ENCODE peak calls at places on chromosomes 11 and 22, in eight cellular contexts. D is mammary epithelial cell, L is K562, I is IMR-90, B is body of pancreas, G is pancreas, Z is upper lobe of right lung, Y is tibial artery. S is an unnamed sample. For H3K36me3 and H3K4me1, the result is how much of the 10 kb centered on the place peaks cover.

GRCh38 chr11:119854521-119854920 is 125.5 kb upstream of the NECTIN1 start:
- DNase-seq in D (no peak), L (no peak), I (no peak), B (peak), G (no peak), Z (no peak), Y (no peak), S (no peak)

GRCh38 chr11:38019072-38019775 is 1421.2 kb upstream of the RAG2 start:
- DNase-seq in D (peak), L (no peak), I (no peak), B (no peak), G (peak), Z (no peak), Y (no peak), S (no peak)

GRCh38 chr11:65912840-65913239 is 6.0 kb downstream of the C11orf68 start:
- DNase-seq in D (peak), L (no peak), I (peak), B (no peak), G (no peak), Z (no peak), Y (no peak), S (no peak)

GRCh38 chr11:61827573-61828378 is at the start of gene FADS2:
- DNase-seq in D (peak), L (no peak), I (peak), B (peak), G (peak), Z (peak), Y (peak), S (no peak)

GRCh38 chr22:29208879-29209623 is 3.4 kb downstream of the EMID1 start:
- DNase-seq in D (no peak), L (no peak), I (no peak), B (peak), G (no peak), Z (no peak), Y (peak), S (no peak)

GRCh38 chr11:6468712-6469495 is 4.8 kb downstream of the TRIM3 start:
- DNase-seq in D (peak), L (peak), I (peak), B (peak), G (peak), Z (peak), Y (peak), S (no peak)

GRCh38 chr11:5938603-5938965 is 3.5 kb upstream of the OR56A3 start:
- DNase-seq in D (no peak), L (no peak), I (no peak), B (no peak), G (no peak), Z (no peak), Y (no peak), S (no peak)

GRCh38 chr22:42978453-42979103 is 36.4 kb downstream of the PACSIN2 start:
- DNase-seq in D (peak), L (no peak), I (peak), B (no peak), G (no peak), Z (no peak), Y (no peak), S (no peak)

GRCh38 chr11:68936676-68937620 is 33.3 kb downstream of the IGHMBP2 start:
- DNase-seq in D (no peak), L (no peak), I (no peak), B (no peak), G (no peak), Z (no peak), Y (no peak), S (no peak)

GRCh38 chr11:43567396-43567975 is 113.1 kb upstream of the HSD17B12 start:
- DNase-seq in D (no peak), L (peak), I (peak), B (no peak), G (no peak), Z (no peak), Y (no peak), S (no peak)

GRCh38 chr11:57255618-57256017 is 18.6 kb upstream of the APLNR start:
- DNase-seq in D (peak), L (no peak), I (peak), B (no peak), G (no peak), Z (no peak), Y (no peak), S (no peak)

GRCh38 chr11:71465054-71465453 is 12.1 kb downstream of the NADSYN1 start:
- DNase-seq in D (no peak), L (no peak), I (no peak), B (no peak), G (no peak), Z (no peak), Y (no peak), S (no peak)

GRCh38 chr11:70159612-70160570 is 43.2 kb upstream of the FADD start:
- DNase-seq in D (peak), L (no peak), I (peak), B (peak), G (no peak), Z (no peak), Y (peak), S (no peak)

GRCh38 chr22:40238425-40239344 is 61.0 kb downstream of the TNRC6B start:
- DNase-seq in D (peak), L (no peak), I (peak), B (no peak), G (no peak), Z (no peak), Y (peak), S (no peak)

GRCh38 chr11:62143727-62144126 is 19.9 kb downstream of the INCENP start:
- DNase-seq in D (no peak), L (no peak), I (no peak), B (no peak), G (no peak), Z (peak), Y (no peak), S (no peak)

GRCh38 chr11:77506857-77507256 is 33.0 kb upstream of the PAK1 start:
- DNase-seq in D (peak), L (no peak), I (no peak), B (no peak), G (no peak), Z (no peak), Y (no peak), S (no peak)

GRCh38 chr22:26783886-26784285 is 126.5 kb downstream of the MIAT start:
- DNase-seq in D (no peak), L (no peak), I (no peak), B (no peak), G (no peak), Z (no peak), Y (no peak), S (no peak)

GRCh38 chr22:37751449-37752188 is 54.8 kb downstream of the TRIOBP start:
- DNase-seq in D (no peak), L (no peak), I (no peak), B (no peak), G (peak), Z (no peak), Y (no peak), S (no peak)

GRCh38 chr11:44444770-44445321 is 120.6 kb upstream of the CD82 start:
- DNase-seq in D (no peak), L (no peak), I (no peak), B (no peak), G (no peak), Z (no peak), Y (no peak), S (no peak)

GRCh38 chr11:112610494-112610893 is 349.8 kb upstream of the PLET1 start:
- DNase-seq in D (peak), L (no peak), I (no peak), B (no peak), G (no peak), Z (no peak), Y (no peak), S (no peak)

GRCh38 chr11:74037309-74037708 is 28.4 kb upstream of the UCP3 start:
- DNase-seq in D (peak), L (no peak), I (peak), B (no peak), G (no peak), Z (no peak), Y (no peak), S (no peak)

GRCh38 chr11:26229270-26229669 is 102.7 kb upstream of the ANO3 start:
- DNase-seq in D (peak), L (no peak), I (peak), B (no peak), G (no peak), Z (no peak), Y (no peak), S (no peak)

GRCh38 chr11:74937696-74938475 is 11.0 kb downstream of the XRRA1 start:
- DNase-seq in D (peak), L (no peak), I (peak), B (no peak), G (no peak), Z (no peak), Y (no peak), S (no peak)

GRCh38 chr11:104995001-104995408 is 26.6 kb upstream of the CASP4 start:
- DNase-seq in D (no peak), L (no peak), I (no peak), B (no peak), G (no peak), Z (no peak), Y (no peak), S (no peak)

GRCh38 chr11:129951201-129951882 is 51.3 kb downstream of the PRDM10 start:
- DNase-seq in D (peak), L (no peak), I (no peak), B (no peak), G (no peak), Z (no peak), Y (no peak), S (no peak)

GRCh38 chr11:36374726-36375125 is 78.6 kb downstream of the PRR5L start:
- DNase-seq in D (no peak), L (no peak), I (no peak), B (no peak), G (no peak), Z (no peak), Y (no peak), S (no peak)

GRCh38 chr22:40684728-40685127 is 5.4 kb downstream of the MCHR1 start:
- DNase-seq in D (no peak), L (no peak), I (no peak), B (no peak), G (no peak), Z (no peak), Y (no peak), S (no peak)

GRCh38 chr11:29161216-29161615 is 855.6 kb downstream of the KCNA4 start:
- DNase-seq in D (peak), L (no peak), I (peak), B (no peak), G (no peak), Z (no peak), Y (no peak), S (no peak)

GRCh38 chr11:79097279-79097875 is 343.5 kb downstream of the TENM4 start:
- DNase-seq in D (no peak), L (no peak), I (no peak), B (no peak), G (no peak), Z (no peak), Y (peak), S (no peak)

GRCh38 chr22:22210375-22210774 is 34.2 kb upstream of the VPREB1 start:
- DNase-seq in D (peak), L (no peak), I (peak), B (no peak), G (no peak), Z (no peak), Y (no peak), S (peak)

GRCh38 chr11:83122050-83122449 is 34.9 kb upstream of the PCF11 start:
- DNase-seq in D (no peak), L (no peak), I (no peak), B (no peak), G (no peak), Z (no peak), Y (no peak), S (no peak)

GRCh38 chr11:11697796-11698195 is 76.0 kb upstream of the GALNT18 start:
- DNase-seq in D (no peak), L (no peak), I (no peak), B (no peak), G (no peak), Z (no peak), Y (no peak), S (no peak)

GRCh38 chr11:34028407-34028804 is 23.1 kb upstream of the CAPRIN1 start:
- DNase-seq in D (no peak), L (no peak), I (peak), B (peak), G (peak), Z (no peak), Y (peak), S (no peak)

GRCh38 chr22:20795014-20795413 is 21.1 kb downstream of the SERPIND1 start:
- DNase-seq in D (no peak), L (no peak), I (no peak), B (no peak), G (no peak), Z (no peak), Y (no peak), S (no peak)
- H3K36me3 ChIP-seq in D (under half), L (half or more), I (half or more), B (under half), G (under half), Z (half or more), Y (half or more), S (half or more)

DNA sequence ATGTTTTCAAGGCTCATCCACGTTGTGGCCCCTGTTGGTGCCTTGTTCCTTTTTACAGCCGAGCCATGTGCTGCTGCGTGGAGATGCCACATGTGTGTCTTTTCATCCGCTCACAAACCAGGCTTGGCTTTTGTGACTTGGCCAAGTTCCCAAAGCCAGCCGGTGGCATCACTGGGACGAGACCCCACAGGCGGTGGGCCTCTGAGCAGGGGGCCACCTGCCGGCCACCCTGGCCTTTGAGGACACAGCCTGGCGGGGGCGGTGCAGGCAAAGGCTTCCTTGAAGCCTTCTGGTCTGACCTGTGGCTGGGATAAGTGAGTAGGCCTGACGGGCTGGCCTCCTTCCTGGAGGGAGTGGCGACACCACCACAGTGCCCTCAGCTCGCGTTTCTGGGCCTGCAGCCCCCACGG is 10.6 kb downstream of the GRK2 start:
- DNase-seq in D (no peak), L (peak), I (peak), B (peak), G (peak), Z (peak), Y (peak), S (no peak)
- H3K27ac ChIP-seq in D (no peak), L (peak), I (peak), B (peak), G (no peak), Z (peak), Y (peak), S (peak)

DNA sequence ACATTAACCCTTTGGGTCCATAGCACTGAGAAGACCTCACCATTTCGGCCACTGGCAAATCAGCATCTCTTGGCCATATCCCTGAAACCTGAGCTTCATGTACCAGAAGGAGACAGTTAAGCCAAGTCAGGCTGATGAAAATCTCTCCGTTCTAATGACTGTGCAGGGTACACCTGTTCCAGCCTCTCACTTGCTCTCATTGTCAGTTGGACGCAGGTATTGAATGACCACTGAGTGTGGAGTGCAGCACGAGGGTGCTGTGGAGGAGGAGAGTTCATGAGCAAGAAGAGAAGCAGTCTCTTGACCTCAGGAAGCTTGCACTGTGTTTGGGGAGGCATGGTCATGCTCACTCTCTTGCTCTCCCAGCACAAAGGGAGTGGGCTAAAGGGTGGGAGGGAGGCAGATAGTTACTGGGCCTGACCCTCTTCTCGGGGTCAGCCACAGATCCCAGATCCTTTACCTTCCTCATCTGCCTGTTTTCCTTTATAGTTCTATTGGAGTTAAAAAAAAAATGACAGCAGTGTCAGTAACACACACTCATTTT is 65.2 kb downstream of the ZBTB16 start:
- DNase-seq in D (no peak), L (no peak), I (no peak), B (no peak), G (no peak), Z (no peak), Y (peak), S (no peak)
- H3K4me1 ChIP-seq in D (under half), L (under half), I (under half), B (half or more), G (under half), Z (half or more), Y (half or more), S (under half)

DNA sequence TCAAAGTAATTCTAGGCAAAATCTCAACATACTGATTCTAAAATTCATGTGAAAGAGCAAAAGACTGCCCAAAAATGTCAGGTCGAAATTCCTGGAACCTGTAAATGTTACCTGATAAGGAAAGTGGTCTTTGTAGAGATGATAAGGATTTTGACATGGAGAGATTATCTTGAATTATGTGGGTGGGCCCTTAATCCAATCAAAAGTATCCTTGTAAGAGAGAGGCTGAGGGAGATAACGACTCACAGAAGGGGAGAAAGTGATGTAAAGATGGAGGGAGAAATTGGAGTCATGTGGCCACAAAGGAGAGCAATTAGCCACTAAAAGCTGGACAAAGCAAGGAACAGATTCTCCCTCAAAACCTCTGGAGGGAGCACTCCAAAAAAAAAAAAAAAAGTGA is 20.5 kb downstream of the RRM1 start:
- DNase-seq in D (no peak), L (no peak), I (no peak), B (no peak), G (no peak), Z (no peak), Y (no peak), S (no peak)
- H3K36me3 ChIP-seq in D (under half), L (half or more), I (under half), B (under half), G (under half), Z (half or more), Y (under half), S (half or more)

GRCh38 chr11:92752122-92752521 is 217.3 kb upstream of the MTNR1B start:
- DNase-seq in D (no peak), L (no peak), I (no peak), B (no peak), G (no peak), Z (no peak), Y (no peak), S (no peak)
- H3K27ac ChIP-seq in D (no peak), L (no peak), I (no peak), B (no peak), G (no peak), Z (no peak), Y (no peak), S (no peak)

GRCh38 chr22:45159652-45160462 is 3.9 kb upstream of the NUP50 start:
- DNase-seq in D (no peak), L (no peak), I (peak), B (peak), G (no peak), Z (no peak), Y (no peak), S (no peak)
- H3K4me1 ChIP-seq in D (under half), L (under half), I (under half), B (under half), G (under half), Z (under half), Y (under half), S (under half)

S was measured in CD4-positive, CD25-positive, alpha-beta regulatory T cell.